ENCODE peak calls at places on chromosomes 11 and 22, in six cellular contexts. P is sigmoid colon, X is adrenal gland, U is H4, C is iPS-NIHi11, R is epithelial cell of proximal tubule. T is an unnamed sample.

GRCh38 chr22:32880906-32881596 is 79.5 kb downstream of the TIMP3 start:
- DNase-seq in P (peak), X (peak), U (no peak), C (peak), R (no peak), T (peak)

GRCh38 chr22:36940676-36941075 is 27.2 kb downstream of the CSF2RB start:
- DNase-seq in P (no peak), X (no peak), U (no peak), C (no peak), R (no peak), T (no peak)

GRCh38 chr11:122150484-122151124 is 34.6 kb upstream of the BLID start:
- DNase-seq in P (no peak), X (no peak), U (no peak), C (no peak), R (no peak), T (no peak)

GRCh38 chr22:36332623-36333331 is 55.0 kb downstream of the MYH9 start:
- DNase-seq in P (no peak), X (no peak), U (peak), C (peak), R (no peak), T (no peak)

GRCh38 chr11:124740277-124740882 is 638 bp downstream of the NRGN start:
- DNase-seq in P (no peak), X (no peak), U (peak), C (no peak), R (no peak), T (peak)

GRCh38 chr22:20437253-20438065 is at the start of gene SCARF2:
- DNase-seq in P (peak), X (no peak), U (no peak), C (peak), R (no peak), T (no peak)

GRCh38 chr11:116981216-116981887 is 116.9 kb downstream of the SIK3 start:
- DNase-seq in P (no peak), X (no peak), U (no peak), C (no peak), R (no peak), T (no peak)

GRCh38 chr22:40367342-40367741 is 3.1 kb upstream of the SGSM3 start:
- DNase-seq in P (no peak), X (no peak), U (no peak), C (no peak), R (no peak), T (no peak)

GRCh38 chr11:84981296-84981695 is 645.8 kb downstream of the DLG2 start:
- DNase-seq in P (no peak), X (no peak), U (no peak), C (no peak), R (no peak), T (no peak)

GRCh38 chr22:17637490-17638181 is 921 bp upstream of the BCL2L13 start:
- DNase-seq in P (no peak), X (no peak), U (no peak), C (no peak), R (no peak), T (no peak)

GRCh38 chr11:114230031-114230430 is 66.2 kb upstream of the NNMT start:
- DNase-seq in P (no peak), X (no peak), U (no peak), C (no peak), R (no peak), T (no peak)

GRCh38 chr11:66339163-66339675 is 3.0 kb upstream of the RIN1 start:
- DNase-seq in P (peak), X (no peak), U (no peak), C (no peak), R (no peak), T (no peak)

GRCh38 chr11:77454867-77455655 is 18.8 kb downstream of the PAK1 start:
- DNase-seq in P (no peak), X (no peak), U (no peak), C (no peak), R (no peak), T (no peak)

T was measured in occipital lobe.